ENCODE peak calls at places on chromosomes 7 and 10, in four cellular contexts. Q, P, R and A are unnamed samples.

GRCh38 chr7:80054356-80054755 is 80.3 kb upstream of the GNAI1 start:
- DNase-seq in Q (no peak), P (no peak), R (no peak), A (no peak)

GRCh38 chr7:152527610-152528032 is 91.8 kb upstream of the KMT2C start:
- DNase-seq in Q (no peak), P (no peak), R (no peak), A (no peak)

GRCh38 chr10:47330804-47331203 is 8.6 kb downstream of the GDF2 start:
- DNase-seq in Q (no peak), P (no peak), R (no peak), A (no peak)

GRCh38 chr10:124511205-124512039 is 49.8 kb downstream of the LHPP start:
- DNase-seq in Q (no peak), P (no peak), R (no peak), A (no peak)

GRCh38 chr7:139679731-139680594 is 97.8 kb downstream of the HIPK2 start:
- DNase-seq in Q (no peak), P (no peak), R (no peak), A (no peak)

GRCh38 chr7:43362652-43363428 is 220.1 kb upstream of the STK17A start:
- DNase-seq in Q (no peak), P (no peak), R (peak), A (no peak)

GRCh38 chr7:110283056-110283455 is 807.9 kb upstream of the LRRN3 start:
- DNase-seq in Q (no peak), P (no peak), R (no peak), A (no peak)

GRCh38 chr10:92240289-92241157 is 50.4 kb downstream of the CPEB3 start:
- DNase-seq in Q (peak), P (peak), R (peak), A (peak)

GRCh38 chr7:151122276-151122675 is 36.0 kb downstream of the AGAP3 start:
- DNase-seq in Q (no peak), P (no peak), R (no peak), A (no peak)

GRCh38 chr7:33195264-33195663 is 65.9 kb downstream of the BBS9 start:
- DNase-seq in Q (peak), P (no peak), R (no peak), A (no peak)

GRCh38 chr10:131101011-131101410 is 210.5 kb downstream of the TCERG1L start:
- DNase-seq in Q (no peak), P (no peak), R (no peak), A (no peak)

GRCh38 chr7:16301251-16301650 is 120.1 kb downstream of the CRPPA start:
- DNase-seq in Q (no peak), P (no peak), R (no peak), A (no peak)

GRCh38 chr10:10677479-10677878 is 340.2 kb upstream of the CELF2 start:
- DNase-seq in Q (peak), P (no peak), R (peak), A (no peak)

GRCh38 chr10:47458466-47459154 is 25.3 kb downstream of the ANXA8 start:
- DNase-seq in Q (peak), P (no peak), R (no peak), A (no peak)

GRCh38 chr10:103648951-103649532 is 155.5 kb downstream of the NEURL1 start:
- DNase-seq in Q (no peak), P (no peak), R (no peak), A (no peak)

GRCh38 chr7:20235303-20235702 is 18.1 kb upstream of the MACC1 start:
- DNase-seq in Q (no peak), P (no peak), R (no peak), A (no peak)

GRCh38 chr10:92822964-92823363 is 25.4 kb upstream of the EXOC6 start:
- DNase-seq in Q (no peak), P (no peak), R (no peak), A (no peak)

GRCh38 chr10:30022590-30022989 is 36.8 kb downstream of the JCAD start:
- DNase-seq in Q (no peak), P (no peak), R (no peak), A (no peak)

GRCh38 chr10:42637142-42637541 is 1.2 kb downstream of the ZNF33B start:
- DNase-seq in Q (no peak), P (no peak), R (no peak), A (no peak)

GRCh38 chr10:21002097-21002878 is 105.2 kb upstream of the NEBL start:
- DNase-seq in Q (peak), P (no peak), R (no peak), A (no peak)

GRCh38 chr7:104196161-104196560 is 11.7 kb downstream of the ORC5 start:
- DNase-seq in Q (no peak), P (no peak), R (no peak), A (no peak)

GRCh38 chr10:70296406-70296899 is 12.6 kb upstream of the NPFFR1 start:
- DNase-seq in Q (peak), P (no peak), R (no peak), A (peak)

GRCh38 chr10:117168135-117168674 is 29.1 kb upstream of the KCNK18 start:
- DNase-seq in Q (no peak), P (peak), R (peak), A (peak)

GRCh38 chr10:96402417-96403305 is 43.9 kb upstream of the OPALIN start:
- DNase-seq in Q (no peak), P (no peak), R (no peak), A (no peak)

GRCh38 chr7:122182081-122182480 is 38.0 kb upstream of the AASS start:
- DNase-seq in Q (no peak), P (no peak), R (no peak), A (no peak)

GRCh38 chr10:34530778-34531177 is 284.3 kb downstream of the PARD3 start:
- DNase-seq in Q (no peak), P (no peak), R (no peak), A (no peak)

GRCh38 chr7:138097064-138097741 is 20.9 kb downstream of the AKR1D1 start:
- DNase-seq in Q (no peak), P (no peak), R (peak), A (no peak)

GRCh38 chr7:34019431-34019830 is 114.1 kb downstream of the BMPER start:
- DNase-seq in Q (no peak), P (no peak), R (no peak), A (no peak)

GRCh38 chr7:105131890-105132289 is 117.9 kb downstream of the KMT2E start:
- DNase-seq in Q (no peak), P (no peak), R (no peak), A (no peak)